ENCODE peak calls at places on chromosome 9, in nine cellular contexts. R is CD8-positive, alpha-beta memory T cell; G is activated naive CD8-positive, alpha-beta T cell treated with anti-CD3 and anti-CD28 coated beads, Interleukin-2, amount 50 U/mL, for 24 hours; D is mucosa of gallbladder; W is lower lobe of right lung; C is NCI-H1092; Z is stomach; H is NCI-H1105 treated with DMSO at 0.1 percent for 48 hours; M is HCEC 1CT. Y is an unnamed sample.

GRCh38 chr9:98356326-98356725 is 100.9 kb upstream of the TBC1D2 start:
- DNase-seq in R (no peak), C (no peak), H (no peak), M (peak; percentile 47), Z (no peak), G (no peak), W (no peak), D (no peak), Y (no peak)

GRCh38 chr9:94948567-94949235 is 222.2 kb downstream of the AOPEP start:
- DNase-seq in H (no peak), W (no peak), M (no peak), D (no peak), Z (no peak), G (no peak), R (no peak), C (no peak), Y (no peak)

GRCh38 chr9:100575765-100576368 is 2.0 kb upstream of the CAVIN4 start:
- DNase-seq in R (no peak), H (no peak), D (no peak), G (no peak), W (no peak), M (peak; percentile 73), Z (no peak), C (no peak), Y (no peak)

GRCh38 chr9:87613265-87614111 is 112.4 kb upstream of the CTSL start:
- DNase-seq in M (no peak), G (no peak), D (no peak), C (no peak), Z (peak; percentile 59), H (peak; percentile 35), R (no peak), W (no peak), Y (no peak)

GRCh38 chr9:136582977-136583735 is 37.3 kb upstream of the NOTCH1 start:
- DNase-seq in H (no peak), W (no peak), C (no peak), R (no peak), M (no peak), Z (no peak), G (no peak), D (no peak), Y (no peak)

GRCh38 chr9:37174247-37174646 is 53.9 kb downstream of the ZCCHC7 start:
- DNase-seq in Z (no peak), C (no peak), R (no peak), D (no peak), M (peak; percentile 34), W (no peak), G (no peak), H (no peak), Y (no peak)

GRCh38 chr9:76401580-76402354 is 7.5 kb upstream of the RFK start:
- DNase-seq in R (no peak), H (no peak), D (no peak), W (no peak), Z (no peak), G (no peak), C (no peak), M (peak; percentile 63), Y (no peak)

GRCh38 chr9:125701351-125701750 is 5.7 kb downstream of the MAPKAP1 start:
- DNase-seq in G (peak; percentile 4), R (no peak), W (no peak), H (no peak), Z (no peak), M (peak; percentile 67), D (no peak), C (no peak), Y (no peak)

GRCh38 chr9:100852088-100852487 is 176.4 kb upstream of the PLPPR1 start:
- DNase-seq in G (no peak), C (no peak), M (no peak), R (no peak), H (no peak), Z (no peak), D (no peak), W (no peak), Y (no peak)

GRCh38 chr9:73143606-73144328 is 7.9 kb upstream of the ANXA1 start:
- DNase-seq in C (no peak), Z (no peak), M (peak; percentile 85), R (no peak), D (no peak), W (no peak), H (no peak), G (no peak), Y (no peak)

GRCh38 chr9:99167694-99168093 is 54.0 kb downstream of the ALG2 start:
- DNase-seq in H (no peak), D (no peak), Z (no peak), G (no peak), C (no peak), R (no peak), M (no peak), W (no peak), Y (no peak)

GRCh38 chr9:124212381-124213050 is 45.2 kb upstream of the NEK6 start:
- DNase-seq in C (no peak), H (no peak), G (no peak), M (peak; percentile 64), D (no peak), R (no peak), Z (peak; percentile 11), W (no peak), Y (peak; percentile 29)

GRCh38 chr9:18611946-18612345 is 138.0 kb downstream of the ADAMTSL1 start:
- DNase-seq in C (peak; percentile 35), Z (no peak), R (no peak), H (peak; percentile 67), G (no peak), M (no peak), W (no peak), D (no peak), Y (no peak)

GRCh38 chr9:76475691-76476090 is 16.7 kb downstream of the GCNT1 start:
- DNase-seq in G (no peak), W (no peak), Z (no peak), M (no peak), C (no peak), H (no peak), R (no peak), D (no peak), Y (no peak)

GRCh38 chr9:76181020-76181641 is 213.1 kb downstream of the RFK start:
- DNase-seq in Z (no peak), W (no peak), R (no peak), C (no peak), D (no peak), H (no peak), G (no peak), M (peak; percentile 4), Y (no peak)

GRCh38 chr9:124005372-124005771 is 6.2 kb upstream of the LHX2 start:
- DNase-seq in W (no peak), Z (no peak), D (no peak), M (no peak), G (no peak), H (no peak), C (no peak), R (no peak), Y (no peak)

GRCh38 chr9:130120832-130121231 is 51.4 kb upstream of the NCS1 start:
- DNase-seq in C (no peak), G (no peak), D (no peak), H (no peak), M (no peak), R (no peak), W (peak; percentile 14), Z (no peak), Y (no peak)

GRCh38 chr9:78806492-78807160 is 509.7 kb downstream of the PSAT1 start:
- DNase-seq in H (no peak), C (no peak), W (no peak), R (no peak), G (no peak), M (no peak), D (no peak), Z (no peak), Y (no peak)

GRCh38 chr9:134420281-134420835 is 94.1 kb downstream of the RXRA start:
- DNase-seq in D (no peak), W (no peak), R (no peak), C (no peak), H (no peak), M (no peak), Z (no peak), G (no peak), Y (no peak)

GRCh38 chr9:112443200-112443599 is 43.4 kb upstream of the KIAA1958 start:
- DNase-seq in H (no peak), R (no peak), G (peak; percentile 10), M (peak; percentile 10), D (no peak), Z (no peak), C (no peak), W (no peak), Y (no peak)

GRCh38 chr9:108163321-108164005 is 673.9 kb upstream of the KLF4 start:
- DNase-seq in D (no peak), G (no peak), R (no peak), M (peak; percentile 26), C (no peak), Z (no peak), W (no peak), H (no peak), Y (no peak)

GRCh38 chr9:87465791-87466190 is 31.9 kb upstream of the DAPK1 start:
- DNase-seq in R (no peak), M (no peak), H (no peak), C (no peak), Z (no peak), W (no peak), G (no peak), D (no peak), Y (no peak)

GRCh38 chr9:115022760-115023434 is 92.5 kb upstream of the TNFSF8 start:
- DNase-seq in H (no peak), M (peak; percentile 64), C (no peak), W (no peak), D (no peak), Z (no peak), R (no peak), G (no peak), Y (no peak)

Y was measured in posterior vena cava.